ENCODE peak calls at places on chromosomes 7 and 10, in six cellular contexts. T is PC-9, F is suprapubic skin, C is cardiac muscle cell, R is tibial artery, Z is Panc1. M is an unnamed sample.
A peak's percentile ranks its signal among the peaks of the same experiment; 100 is the strongest.

GRCh38 chr7:114309729-114310128 is 104.9 kb upstream of the FOXP2 start:
- DNase-seq in T (no peak), F (no peak), C (no peak), R (no peak), Z (no peak), M (no peak)

GRCh38 chr7:3955751-3956696 is 655.0 kb downstream of the SDK1 start:
- DNase-seq in T (no peak), F (no peak), C (no peak), R (no peak), Z (no peak), M (no peak)

GRCh38 chr7:33813331-33813730 is 92.0 kb upstream of the BMPER start:
- DNase-seq in T (no peak), F (no peak), C (peak; percentile 79), R (no peak), Z (no peak), M (no peak)

GRCh38 chr10:96850825-96851224 is 18.7 kb downstream of the LCOR start:
- DNase-seq in T (no peak), F (no peak), C (peak; percentile 89), R (no peak), Z (peak; percentile 67), M (no peak)

GRCh38 chr7:77246031-77246430 is 46.4 kb upstream of the FGL2 start:
- DNase-seq in T (no peak), F (no peak), C (no peak), R (no peak), Z (no peak), M (no peak)

GRCh38 chr7:30726296-30727006 is 25.5 kb upstream of the INMT start:
- DNase-seq in T (no peak), F (no peak), C (no peak), R (no peak), Z (no peak), M (no peak)

GRCh38 chr7:44846816-44847508 is 925 bp downstream of the H2AZ2 start:
- DNase-seq in T (no peak), F (no peak), C (no peak), R (no peak), Z (no peak), M (no peak)

GRCh38 chr10:77070892-77071595 is 566.6 kb downstream of the KCNMA1 start:
- DNase-seq in T (no peak), F (no peak), C (no peak), R (peak; percentile 80), Z (no peak), M (peak; percentile 34)

GRCh38 chr7:118233799-118234198 is 9.3 kb downstream of the ANKRD7 start:
- DNase-seq in T (no peak), F (no peak), C (no peak), R (no peak), Z (no peak), M (no peak)
- H3K4me1 ChIP-seq in T (no peaks in the 10 kb centered on the region), F (no peaks in the 10 kb centered on the region), C (peaks cover 22% of the 10 kb centered on the region), R (no peaks in the 10 kb centered on the region), Z (no peaks in the 10 kb centered on the region), M (no peaks in the 10 kb centered on the region)

GRCh38 chr10:127815147-127815546 is 77.6 kb downstream of the CLRN3 start:
- DNase-seq in T (no peak), F (no peak), C (no peak), R (no peak), Z (no peak), M (no peak)

DNA sequence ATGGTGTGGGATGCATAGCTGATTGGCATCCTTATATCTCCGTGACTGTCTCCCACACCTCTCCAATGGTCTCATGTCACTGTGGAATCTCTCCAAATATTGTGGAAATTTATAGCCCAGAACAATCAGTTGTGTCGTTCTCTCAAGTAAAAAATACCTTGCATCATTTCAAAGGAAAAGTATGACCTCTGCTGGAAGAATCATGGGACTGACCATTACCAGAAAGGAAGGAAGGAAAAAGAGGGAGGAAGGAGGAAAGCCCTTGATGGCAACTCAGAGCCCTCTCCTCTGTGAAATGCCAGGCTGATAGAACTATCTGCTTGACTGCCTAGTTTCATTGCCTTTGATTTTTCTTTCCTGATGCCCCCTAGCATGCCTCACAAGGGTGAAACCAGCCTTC is 76.3 kb downstream of the FOXI2 start:
- DNase-seq in T (no peak), F (no peak), C (no peak), R (no peak), Z (no peak), M (no peak)
- TF ChIP-seq CTCF in T (peak; percentile 19), F (no peak), C (no peak), R (no peak), Z (peak; percentile 66), M (peak; percentile 6)

GRCh38 chr10:114542373-114542772 is 115.7 kb downstream of the ABLIM1 start:
- DNase-seq in T (no peak), F (no peak), C (no peak), R (no peak), Z (no peak), M (no peak)
- H3K4me1 ChIP-seq in T (peaks cover 16% of the 10 kb centered on the region), F (peaks cover 46% of the 10 kb centered on the region), C (peaks cover 4% of the 10 kb centered on the region), R (no peaks in the 10 kb centered on the region), Z (no peaks in the 10 kb centered on the region), M (peaks cover 54% of the 10 kb centered on the region)

DNA sequence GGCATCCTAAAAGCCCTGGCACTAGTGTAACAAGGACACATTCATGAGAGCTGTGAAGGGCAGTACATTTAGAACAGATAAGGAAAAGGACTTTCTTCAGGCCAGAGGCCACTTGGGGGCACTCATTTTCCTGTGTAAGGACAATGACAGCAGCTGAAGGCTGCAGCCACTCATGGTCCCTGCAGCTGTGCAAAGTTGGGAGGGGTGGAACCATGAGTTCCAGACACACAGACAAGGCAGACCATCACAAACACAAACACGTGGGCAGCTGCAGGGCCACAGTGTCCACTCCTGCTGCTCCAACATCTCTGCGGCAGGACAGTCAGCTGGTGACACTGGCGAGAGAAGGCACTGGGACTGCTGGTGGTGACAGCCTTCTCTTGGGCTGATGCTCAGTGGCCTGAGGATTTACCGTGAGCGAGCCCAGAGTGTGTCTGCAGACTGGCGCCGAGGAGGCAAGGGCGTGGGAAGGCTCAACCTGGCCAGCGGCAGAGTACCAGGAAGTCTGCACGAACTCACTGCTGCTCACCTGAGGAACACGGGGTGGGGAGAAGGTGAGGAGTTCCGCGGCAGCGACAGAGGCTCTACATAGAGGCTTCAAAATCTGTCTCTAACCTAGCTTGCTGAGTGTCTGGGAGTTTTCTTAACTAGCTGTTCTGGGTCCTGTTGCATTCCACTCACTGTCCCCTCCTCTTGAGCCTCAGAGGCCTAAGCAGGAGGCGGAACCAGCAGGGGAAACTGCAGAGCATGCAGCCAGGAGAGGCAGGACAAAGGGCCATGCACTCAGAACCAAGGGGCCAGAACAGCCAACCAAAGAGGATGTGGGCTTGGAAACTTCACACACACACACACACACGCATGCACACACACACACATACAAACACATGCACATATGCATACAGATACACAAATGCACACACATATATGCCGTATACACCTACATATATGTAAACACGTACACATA is 76.5 kb upstream of the DDC start:
- DNase-seq in T (no peak), F (no peak), C (no peak), R (peak; percentile 58), Z (no peak), M (peak; percentile 72)
- TF ChIP-seq CTCF in T (no peak), F (no peak), C (no peak), R (no peak), Z (no peak), M (peak; percentile 9)

GRCh38 chr10:48309711-48310226 is 3.3 kb downstream of the MAPK8 start:
- DNase-seq in T (peak; percentile 97), F (no peak), C (peak; percentile 37), R (no peak), Z (peak; percentile 67), M (no peak)
- H3K4me1 ChIP-seq in T (peaks cover 59% of the 10 kb centered on the region), F (peaks cover 26% of the 10 kb centered on the region), C (peaks cover 6% of the 10 kb centered on the region), R (peaks cover 3% of the 10 kb centered on the region), Z (peaks cover 42% of the 10 kb centered on the region), M (no peaks in the 10 kb centered on the region)

M was measured in heart left ventricle.